ENCODE peak calls at places on chromosomes 5 and 9, in seven cellular contexts. One of them, this sample, is unnamed.

GRCh38 chr9:136242908-136243525 is 2.6 kb downstream of the QSOX2 start:
- DNase-seq in cardiac septum: no peak
- DNase-seq in MCF 10A: peak; percentile 39
- DNase-seq in activated CD8-positive, alpha-beta memory T cell treated with anti-CD3 and anti-CD28 coated beads, Interleukin-2, amount 10 ng/mL, durations not matched to agents 7 days and 5 days: no peak
- DNase-seq in GM04503: no peak
- DNase-seq in EL: no peak
- DNase-seq in stimulated activated CD4-positive, alpha-beta T cell treated with anti-CD3 and anti-CD28 coated beads, Interleukin-2, amount 100 ng/mL, for 4 hours: no peak
- DNase-seq in this sample: no peak

GRCh38 chr5:127796207-127796606 is 93.0 kb downstream of the CCDC192 start:
- DNase-seq in cardiac septum: no peak
- DNase-seq in MCF 10A: no peak
- DNase-seq in activated CD8-positive, alpha-beta memory T cell treated with anti-CD3 and anti-CD28 coated beads, Interleukin-2, amount 10 ng/mL, durations not matched to agents 7 days and 5 days: no peak
- DNase-seq in GM04503: no peak
- DNase-seq in EL: no peak
- DNase-seq in stimulated activated CD4-positive, alpha-beta T cell treated with anti-CD3 and anti-CD28 coated beads, Interleukin-2, amount 100 ng/mL, for 4 hours: no peak
- DNase-seq in this sample: no peak

GRCh38 chr5:104817127-104817526 is 1254.5 kb upstream of the NUDT12 start:
- DNase-seq in cardiac septum: no peak
- DNase-seq in MCF 10A: no peak
- DNase-seq in activated CD8-positive, alpha-beta memory T cell treated with anti-CD3 and anti-CD28 coated beads, Interleukin-2, amount 10 ng/mL, durations not matched to agents 7 days and 5 days: no peak
- DNase-seq in GM04503: no peak
- DNase-seq in EL: no peak
- DNase-seq in stimulated activated CD4-positive, alpha-beta T cell treated with anti-CD3 and anti-CD28 coated beads, Interleukin-2, amount 100 ng/mL, for 4 hours: no peak
- DNase-seq in this sample: no peak

GRCh38 chr5:143402464-143403356 is 776 bp downstream of the NR3C1 start:
- DNase-seq in cardiac septum: peak; percentile 86
- DNase-seq in MCF 10A: peak; percentile 78
- DNase-seq in activated CD8-positive, alpha-beta memory T cell treated with anti-CD3 and anti-CD28 coated beads, Interleukin-2, amount 10 ng/mL, durations not matched to agents 7 days and 5 days: peak; percentile 75
- DNase-seq in GM04503: no peak
- DNase-seq in EL: peak; percentile 54
- DNase-seq in stimulated activated CD4-positive, alpha-beta T cell treated with anti-CD3 and anti-CD28 coated beads, Interleukin-2, amount 100 ng/mL, for 4 hours: no peak
- DNase-seq in this sample: no peak

GRCh38 chr5:73826761-73827450 is 200.9 kb downstream of the ARHGEF28 start:
- DNase-seq in cardiac septum: no peak
- DNase-seq in MCF 10A: peak; percentile 98
- DNase-seq in activated CD8-positive, alpha-beta memory T cell treated with anti-CD3 and anti-CD28 coated beads, Interleukin-2, amount 10 ng/mL, durations not matched to agents 7 days and 5 days: no peak
- DNase-seq in GM04503: peak; percentile 64
- DNase-seq in EL: peak; percentile 79
- DNase-seq in stimulated activated CD4-positive, alpha-beta T cell treated with anti-CD3 and anti-CD28 coated beads, Interleukin-2, amount 100 ng/mL, for 4 hours: no peak
- DNase-seq in this sample: peak; percentile 63

GRCh38 chr5:174355208-174355612 is 309.7 kb downstream of the NSG2 start:
- DNase-seq in cardiac septum: no peak
- DNase-seq in MCF 10A: peak; percentile 85
- DNase-seq in activated CD8-positive, alpha-beta memory T cell treated with anti-CD3 and anti-CD28 coated beads, Interleukin-2, amount 10 ng/mL, durations not matched to agents 7 days and 5 days: no peak
- DNase-seq in GM04503: peak; percentile 7
- DNase-seq in EL: peak; percentile 90
- DNase-seq in stimulated activated CD4-positive, alpha-beta T cell treated with anti-CD3 and anti-CD28 coated beads, Interleukin-2, amount 100 ng/mL, for 4 hours: no peak
- DNase-seq in this sample: peak; percentile 87

GRCh38 chr5:168165221-168165965 is 126.1 kb upstream of the WWC1 start:
- DNase-seq in cardiac septum: peak; percentile 51
- DNase-seq in MCF 10A: no peak
- DNase-seq in activated CD8-positive, alpha-beta memory T cell treated with anti-CD3 and anti-CD28 coated beads, Interleukin-2, amount 10 ng/mL, durations not matched to agents 7 days and 5 days: no peak
- DNase-seq in GM04503: no peak
- DNase-seq in EL: no peak
- DNase-seq in stimulated activated CD4-positive, alpha-beta T cell treated with anti-CD3 and anti-CD28 coated beads, Interleukin-2, amount 100 ng/mL, for 4 hours: no peak
- DNase-seq in this sample: no peak

GRCh38 chr9:128719919-128720605 is 3.9 kb downstream of the ZDHHC12 start:
- DNase-seq in cardiac septum: no peak
- DNase-seq in MCF 10A: no peak
- DNase-seq in activated CD8-positive, alpha-beta memory T cell treated with anti-CD3 and anti-CD28 coated beads, Interleukin-2, amount 10 ng/mL, durations not matched to agents 7 days and 5 days: no peak
- DNase-seq in GM04503: no peak
- DNase-seq in EL: no peak
- DNase-seq in stimulated activated CD4-positive, alpha-beta T cell treated with anti-CD3 and anti-CD28 coated beads, Interleukin-2, amount 100 ng/mL, for 4 hours: no peak
- DNase-seq in this sample: no peak

GRCh38 chr9:105828596-105829213 is 134.4 kb downstream of the TMEM38B start:
- DNase-seq in cardiac septum: no peak
- DNase-seq in MCF 10A: no peak
- DNase-seq in activated CD8-positive, alpha-beta memory T cell treated with anti-CD3 and anti-CD28 coated beads, Interleukin-2, amount 10 ng/mL, durations not matched to agents 7 days and 5 days: no peak
- DNase-seq in GM04503: no peak
- DNase-seq in EL: no peak
- DNase-seq in stimulated activated CD4-positive, alpha-beta T cell treated with anti-CD3 and anti-CD28 coated beads, Interleukin-2, amount 100 ng/mL, for 4 hours: no peak
- DNase-seq in this sample: no peak

GRCh38 chr5:15682566-15682965 is 182.6 kb downstream of the FBXL7 start:
- DNase-seq in cardiac septum: no peak
- DNase-seq in MCF 10A: no peak
- DNase-seq in activated CD8-positive, alpha-beta memory T cell treated with anti-CD3 and anti-CD28 coated beads, Interleukin-2, amount 10 ng/mL, durations not matched to agents 7 days and 5 days: no peak
- DNase-seq in GM04503: no peak
- DNase-seq in EL: no peak
- DNase-seq in stimulated activated CD4-positive, alpha-beta T cell treated with anti-CD3 and anti-CD28 coated beads, Interleukin-2, amount 100 ng/mL, for 4 hours: no peak
- DNase-seq in this sample: no peak

GRCh38 chr9:119005162-119005561 is 364.1 kb downstream of the BRINP1 start:
- DNase-seq in cardiac septum: no peak
- DNase-seq in MCF 10A: peak; percentile 16
- DNase-seq in activated CD8-positive, alpha-beta memory T cell treated with anti-CD3 and anti-CD28 coated beads, Interleukin-2, amount 10 ng/mL, durations not matched to agents 7 days and 5 days: no peak
- DNase-seq in GM04503: no peak
- DNase-seq in EL: peak; percentile 65
- DNase-seq in stimulated activated CD4-positive, alpha-beta T cell treated with anti-CD3 and anti-CD28 coated beads, Interleukin-2, amount 100 ng/mL, for 4 hours: no peak
- DNase-seq in this sample: no peak

GRCh38 chr5:59133801-59134261 is 551.0 kb downstream of the RAB3C start:
- DNase-seq in cardiac septum: no peak
- DNase-seq in MCF 10A: peak; percentile 76
- DNase-seq in activated CD8-positive, alpha-beta memory T cell treated with anti-CD3 and anti-CD28 coated beads, Interleukin-2, amount 10 ng/mL, durations not matched to agents 7 days and 5 days: no peak
- DNase-seq in GM04503: peak; percentile 75
- DNase-seq in EL: peak; percentile 82
- DNase-seq in stimulated activated CD4-positive, alpha-beta T cell treated with anti-CD3 and anti-CD28 coated beads, Interleukin-2, amount 100 ng/mL, for 4 hours: no peak
- DNase-seq in this sample: peak; percentile 89

GRCh38 chr5:178553517-178553916 is 36.7 kb downstream of the COL23A1 start:
- DNase-seq in cardiac septum: peak; percentile 41
- DNase-seq in MCF 10A: no peak
- DNase-seq in activated CD8-positive, alpha-beta memory T cell treated with anti-CD3 and anti-CD28 coated beads, Interleukin-2, amount 10 ng/mL, durations not matched to agents 7 days and 5 days: no peak
- DNase-seq in GM04503: no peak
- DNase-seq in EL: no peak
- DNase-seq in stimulated activated CD4-positive, alpha-beta T cell treated with anti-CD3 and anti-CD28 coated beads, Interleukin-2, amount 100 ng/mL, for 4 hours: no peak
- DNase-seq in this sample: no peak